ENCODE peak calls at places on chromosomes 4 and X, in five cellular contexts. C is ureter, B is iPS-NIHi11, K is Kasumi-1, G is fibroblast of mammary gland. M is an unnamed sample.

GRCh38 chr4:48653217-48654014 is 126.7 kb downstream of the FRYL start:
- DNase-seq in K (peak), G (peak), B (no peak), C (peak), M (peak)

GRCh38 chr4:39357002-39357401 is 9.2 kb downstream of the RFC1 start:
- DNase-seq in B (no peak), C (no peak), G (no peak), K (peak), M (no peak)

GRCh38 chr4:144583658-144584057 is 62.3 kb upstream of the HHIP start:
- DNase-seq in C (no peak), B (no peak), K (no peak), G (peak), M (no peak)

GRCh38 chrX:40205471-40205870 is 107.7 kb upstream of the BCOR start:
- DNase-seq in B (no peak), C (no peak), K (no peak), G (no peak), M (no peak)

GRCh38 chrX:13164611-13165010 is 120.2 kb upstream of the FAM9C start:
- DNase-seq in G (no peak), B (peak), C (no peak), K (no peak), M (no peak)

GRCh38 chr4:184371390-184371787 is 103.0 kb downstream of the IRF2 start:
- DNase-seq in C (peak), K (no peak), G (no peak), B (no peak), M (no peak)

GRCh38 chr4:174156239-174156826 is 127.1 kb downstream of the FBXO8 start:
- DNase-seq in G (peak), B (peak), C (no peak), K (peak), M (peak)

GRCh38 chr4:83644677-83645639 is 109.0 kb downstream of the GPAT3 start:
- DNase-seq in C (no peak), B (peak), G (peak), K (peak), M (peak)

GRCh38 chrX:118219866-118220265 is 103.3 kb upstream of the KLHL13 start:
- DNase-seq in C (no peak), G (no peak), B (no peak), K (no peak), M (no peak)

GRCh38 chr4:187814737-187815465 is 180.7 kb upstream of the ZFP42 start:
- DNase-seq in K (no peak), B (no peak), C (peak), G (peak), M (no peak)

GRCh38 chr4:96642486-96642885 is 802.6 kb downstream of the PDHA2 start:
- DNase-seq in K (no peak), G (no peak), C (no peak), B (peak), M (no peak)

GRCh38 chrX:4397471-4397870 is 684.0 kb upstream of the PRKX start:
- DNase-seq in G (no peak), B (no peak), K (no peak), C (no peak), M (no peak)

GRCh38 chr4:183130328-183131155 is 31.5 kb downstream of the WWC2 start:
- DNase-seq in G (peak), B (no peak), K (no peak), C (no peak), M (no peak)

GRCh38 chrX:1392376-1393130 is 640 bp upstream of the SLC25A6 start:
- DNase-seq in G (peak), K (no peak), C (peak), B (peak), M (no peak)

GRCh38 chrX:24253030-24253429 is 60.8 kb downstream of the SUPT20HL2 start:
- DNase-seq in K (no peak), C (no peak), B (no peak), G (no peak), M (no peak)

M was measured in hippocampal formation.